ENCODE peak calls at places on chromosome 1, in seven cellular contexts. One of them, this sample, is unnamed.

GRCh38 chr1:56060901-56061300 is 518.5 kb downstream of the PLPP3 start:
- DNase-seq in IMR-90: peak; percentile 82
- DNase-seq in HFF-Myc: no peak
- DNase-seq in left ventricle myocardium inferior: no peak
- DNase-seq in mucosa of descending colon: peak; percentile 30
- DNase-seq in GM12865: no peak
- DNase-seq in aorta: no peak
- DNase-seq in this sample: no peak

GRCh38 chr1:208216062-208216461 is 28.1 kb downstream of the PLXNA2 start:
- DNase-seq in GM12865: no peak
- DNase-seq in left ventricle myocardium inferior: no peak
- DNase-seq in mucosa of descending colon: no peak
- DNase-seq in aorta: no peak
- DNase-seq in HFF-Myc: no peak
- DNase-seq in IMR-90: peak; percentile 75
- DNase-seq in this sample: no peak

GRCh38 chr1:32142446-32143301 is 34.8 kb downstream of the KPNA6 start:
- DNase-seq in aorta: no peak
- DNase-seq in GM12865: no peak
- DNase-seq in mucosa of descending colon: peak; percentile 21
- DNase-seq in IMR-90: peak; percentile 88
- DNase-seq in HFF-Myc: peak; percentile 74
- DNase-seq in left ventricle myocardium inferior: peak; percentile 47
- DNase-seq in this sample: no peak

GRCh38 chr1:54230507-54231339 is 30.8 kb downstream of the MRPL37 start:
- DNase-seq in HFF-Myc: no peak
- DNase-seq in aorta: no peak
- DNase-seq in IMR-90: no peak
- DNase-seq in left ventricle myocardium inferior: no peak
- DNase-seq in mucosa of descending colon: no peak
- DNase-seq in GM12865: no peak
- DNase-seq in this sample: no peak

GRCh38 chr1:101060992-101061391 is 35.4 kb upstream of the DPH5 start:
- DNase-seq in GM12865: peak; percentile 46
- DNase-seq in IMR-90: no peak
- DNase-seq in left ventricle myocardium inferior: no peak
- DNase-seq in HFF-Myc: no peak
- DNase-seq in aorta: no peak
- DNase-seq in mucosa of descending colon: no peak
- DNase-seq in this sample: no peak

GRCh38 chr1:23103001-23103879 is 65.4 kb downstream of the LUZP1 start:
- DNase-seq in IMR-90: peak; percentile 63
- DNase-seq in aorta: no peak
- DNase-seq in mucosa of descending colon: peak; percentile 51
- DNase-seq in left ventricle myocardium inferior: no peak
- DNase-seq in HFF-Myc: no peak
- DNase-seq in GM12865: peak; percentile 12
- DNase-seq in this sample: peak; percentile 36

GRCh38 chr1:22930235-22930912 is 42.3 kb downstream of the LACTBL1 start:
- DNase-seq in GM12865: peak; percentile 40
- DNase-seq in HFF-Myc: no peak
- DNase-seq in mucosa of descending colon: peak; percentile 61
- DNase-seq in aorta: peak; percentile 76
- DNase-seq in left ventricle myocardium inferior: peak; percentile 47
- DNase-seq in IMR-90: peak; percentile 17
- DNase-seq in this sample: peak; percentile 51

GRCh38 chr1:199307865-199308264 is 669.0 kb downstream of the PTPRC start:
- DNase-seq in mucosa of descending colon: no peak
- DNase-seq in GM12865: no peak
- DNase-seq in HFF-Myc: no peak
- DNase-seq in left ventricle myocardium inferior: no peak
- DNase-seq in IMR-90: no peak
- DNase-seq in aorta: no peak
- DNase-seq in this sample: no peak

GRCh38 chr1:51648180-51649109 is 31.6 kb downstream of the OSBPL9 start:
- DNase-seq in GM12865: peak; percentile 4
- DNase-seq in mucosa of descending colon: peak; percentile 57
- DNase-seq in left ventricle myocardium inferior: no peak
- DNase-seq in IMR-90: peak; percentile 93
- DNase-seq in aorta: no peak
- DNase-seq in HFF-Myc: no peak
- DNase-seq in this sample: no peak

GRCh38 chr1:91885331-91885715 is 628 bp downstream of the TGFBR3 start:
- DNase-seq in left ventricle myocardium inferior: peak; percentile 29
- DNase-seq in GM12865: peak; percentile 24
- DNase-seq in aorta: peak; percentile 79
- DNase-seq in mucosa of descending colon: peak; percentile 40
- DNase-seq in IMR-90: peak; percentile 12
- DNase-seq in HFF-Myc: no peak
- DNase-seq in this sample: no peak

GRCh38 chr1:206739411-206740076 is 31.0 kb upstream of the IL19 start:
- DNase-seq in mucosa of descending colon: no peak
- DNase-seq in IMR-90: peak; percentile 33
- DNase-seq in HFF-Myc: no peak
- DNase-seq in GM12865: peak; percentile 99
- DNase-seq in aorta: no peak
- DNase-seq in left ventricle myocardium inferior: no peak
- DNase-seq in this sample: peak; percentile 79

GRCh38 chr1:93437976-93438605 is 9.8 kb upstream of the FNBP1L start:
- DNase-seq in IMR-90: peak; percentile 65
- DNase-seq in aorta: no peak
- DNase-seq in HFF-Myc: no peak
- DNase-seq in left ventricle myocardium inferior: no peak
- DNase-seq in mucosa of descending colon: no peak
- DNase-seq in GM12865: peak; percentile 47
- DNase-seq in this sample: peak; percentile 53

GRCh38 chr1:33346921-33347649 is 26.2 kb upstream of the A3GALT2 start:
- DNase-seq in IMR-90: peak; percentile 94
- DNase-seq in HFF-Myc: peak; percentile 95
- DNase-seq in GM12865: no peak
- DNase-seq in aorta: no peak
- DNase-seq in mucosa of descending colon: peak; percentile 54
- DNase-seq in left ventricle myocardium inferior: no peak
- DNase-seq in this sample: no peak
- H3K4me3 ChIP-seq in IMR-90: peak overlapping the region; percentile 98
- H3K4me3 ChIP-seq in HFF-Myc: peak overlapping the region; percentile 69
- H3K4me3 ChIP-seq in GM12865: no peak overlapping the region
- H3K4me3 ChIP-seq in aorta: peak overlapping the region; percentile 96
- H3K4me3 ChIP-seq in mucosa of descending colon: no peak overlapping the region
- H3K4me3 ChIP-seq in left ventricle myocardium inferior: peak overlapping the region; percentile 92
- H3K4me3 ChIP-seq in this sample: no peak overlapping the region

DNA sequence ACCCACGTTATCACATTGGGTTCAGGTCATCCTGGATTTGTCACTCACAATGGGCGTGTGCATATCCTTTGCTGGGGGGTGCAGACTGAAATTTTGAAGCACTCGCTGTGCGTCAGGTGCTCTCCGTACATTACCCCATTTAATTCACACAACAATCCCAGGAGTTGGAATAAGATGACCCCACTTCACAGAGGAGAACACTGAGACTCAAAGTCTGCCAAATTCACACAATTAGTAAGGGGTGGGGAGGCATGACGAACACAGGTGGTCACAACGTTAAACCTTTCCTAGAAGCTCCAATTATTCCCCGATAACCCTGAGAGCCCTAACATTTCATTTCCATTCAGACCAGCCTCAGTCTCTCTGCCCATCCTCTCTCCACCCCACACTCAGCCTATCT is 3.8 kb upstream of the S100A2 start:
- DNase-seq in IMR-90: no peak
- DNase-seq in GM12865: no peak
- DNase-seq in aorta: no peak
- DNase-seq in HFF-Myc: no peak
- DNase-seq in mucosa of descending colon: no peak
- DNase-seq in left ventricle myocardium inferior: no peak
- DNase-seq in this sample: no peak
- H3K4me3 ChIP-seq in IMR-90: no peak overlapping the region
- H3K4me3 ChIP-seq in GM12865: no peak overlapping the region
- H3K4me3 ChIP-seq in aorta: no peak overlapping the region
- H3K4me3 ChIP-seq in HFF-Myc: no peak overlapping the region
- H3K4me3 ChIP-seq in mucosa of descending colon: no peak overlapping the region
- H3K4me3 ChIP-seq in left ventricle myocardium inferior: no peak overlapping the region
- H3K4me3 ChIP-seq in this sample: no peak overlapping the region

DNA sequence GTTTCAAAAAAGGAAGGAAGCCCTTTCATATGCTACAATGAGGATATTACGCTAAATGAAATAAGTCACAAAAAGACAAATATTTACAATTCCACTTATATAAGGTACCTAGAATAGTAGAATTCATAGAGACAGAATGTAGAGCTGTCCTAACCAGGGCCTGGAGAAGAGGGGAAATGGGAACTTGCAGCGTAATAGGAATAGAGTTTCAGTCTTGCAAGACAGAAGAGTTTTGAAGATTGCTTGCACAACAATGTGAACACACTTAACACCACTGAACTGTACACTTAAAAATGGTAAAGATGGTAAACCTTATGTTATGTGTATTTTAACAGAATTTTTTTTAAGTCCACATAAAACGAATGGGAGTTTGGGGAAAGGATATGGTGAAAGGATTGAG is 2.9 kb downstream of the CD1B start:
- DNase-seq in mucosa of descending colon: no peak
- DNase-seq in aorta: no peak
- DNase-seq in left ventricle myocardium inferior: no peak
- DNase-seq in HFF-Myc: no peak
- DNase-seq in GM12865: no peak
- DNase-seq in IMR-90: no peak
- DNase-seq in this sample: no peak
- H3K4me3 ChIP-seq in mucosa of descending colon: no peak overlapping the region
- H3K4me3 ChIP-seq in aorta: no peak overlapping the region
- H3K4me3 ChIP-seq in left ventricle myocardium inferior: no peak overlapping the region
- H3K4me3 ChIP-seq in HFF-Myc: no peak overlapping the region
- H3K4me3 ChIP-seq in GM12865: no peak overlapping the region
- H3K4me3 ChIP-seq in IMR-90: no peak overlapping the region
- H3K4me3 ChIP-seq in this sample: no peak overlapping the region

DNA sequence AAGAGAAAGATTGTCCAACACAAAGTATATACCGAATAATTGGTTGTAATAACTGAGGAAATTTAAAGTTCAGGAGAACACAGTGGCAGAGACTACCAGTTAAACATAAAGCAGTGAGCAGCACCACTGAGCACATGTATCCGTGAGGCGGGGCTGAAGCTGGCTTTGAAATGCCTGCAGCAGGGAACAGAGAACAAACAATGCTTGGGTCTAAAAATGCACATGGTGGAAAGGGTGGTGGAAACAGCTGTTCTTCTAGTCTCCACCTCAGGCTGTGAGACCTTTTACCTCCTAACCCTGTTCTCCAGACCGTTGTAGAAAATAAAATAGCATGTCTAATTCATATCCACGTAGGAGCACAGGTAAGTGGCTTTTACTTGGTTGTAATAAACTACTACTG is 7.7 kb upstream of the GNG4 start:
- DNase-seq in mucosa of descending colon: peak; percentile 38
- DNase-seq in GM12865: no peak
- DNase-seq in left ventricle myocardium inferior: no peak
- DNase-seq in aorta: no peak
- DNase-seq in HFF-Myc: no peak
- DNase-seq in IMR-90: no peak
- DNase-seq in this sample: no peak
- H3K4me3 ChIP-seq in mucosa of descending colon: no peak overlapping the region
- H3K4me3 ChIP-seq in GM12865: no peak overlapping the region
- H3K4me3 ChIP-seq in left ventricle myocardium inferior: no peak overlapping the region
- H3K4me3 ChIP-seq in aorta: no peak overlapping the region
- H3K4me3 ChIP-seq in HFF-Myc: no peak overlapping the region
- H3K4me3 ChIP-seq in IMR-90: no peak overlapping the region
- H3K4me3 ChIP-seq in this sample: no peak overlapping the region